ENCODE peak calls at places on chromosomes 2 and 18, in six cellular contexts. S is foreskin fibroblast; U is lower lobe of right lung; B is stomach; F is CD8-positive, alpha-beta T cell; Z is PC-3. D is an unnamed sample.

GRCh38 chr18:28767781-28768211 is 590.9 kb upstream of the CDH2 start:
- DNase-seq in S (peak), U (no peak), B (no peak), F (no peak), Z (peak), D (no peak)

GRCh38 chr2:15588329-15588919 is 3.2 kb upstream of the DDX1 start:
- DNase-seq in S (peak), U (no peak), B (peak), F (no peak), Z (peak), D (no peak)

GRCh38 chr2:71882236-71882946 is 265.3 kb downstream of the CYP26B1 start:
- DNase-seq in S (no peak), U (no peak), B (no peak), F (no peak), Z (no peak), D (no peak)

GRCh38 chr2:105915005-105915558 is 170.4 kb downstream of the NCK2 start:
- DNase-seq in S (no peak), U (no peak), B (no peak), F (no peak), Z (no peak), D (no peak)

GRCh38 chr2:236903978-236904377 is 181.7 kb upstream of the COPS8 start:
- DNase-seq in S (no peak), U (no peak), B (no peak), F (no peak), Z (no peak), D (no peak)

GRCh38 chr18:76494181-76494540 is 881 bp downstream of the ZNF516 start:
- DNase-seq in S (peak), U (no peak), B (no peak), F (no peak), Z (no peak), D (no peak)

GRCh38 chr18:54254265-54254758 is 15.0 kb upstream of the POLI start:
- DNase-seq in S (peak), U (no peak), B (no peak), F (no peak), Z (peak), D (no peak)

GRCh38 chr2:231727621-231728020 is 19.3 kb downstream of the PTMA start:
- DNase-seq in S (no peak), U (no peak), B (no peak), F (no peak), Z (no peak), D (no peak)

GRCh38 chr2:45121236-45121927 is 112.1 kb upstream of the SIX2 start:
- DNase-seq in S (no peak), U (no peak), B (no peak), F (no peak), Z (peak), D (no peak)

GRCh38 chr2:112661656-112662305 is 16.0 kb downstream of the SLC20A1 start:
- DNase-seq in S (no peak), U (no peak), B (no peak), F (no peak), Z (peak), D (no peak)

GRCh38 chr2:103525757-103526156 is 763.9 kb downstream of the TMEM182 start:
- DNase-seq in S (no peak), U (no peak), B (no peak), F (no peak), Z (no peak), D (no peak)

GRCh38 chr2:181077128-181077709 is 96.8 kb downstream of the UBE2E3 start:
- DNase-seq in S (peak), U (no peak), B (no peak), F (no peak), Z (peak), D (no peak)

GRCh38 chr18:44744206-44745180 is 63.8 kb downstream of the SETBP1 start:
- DNase-seq in S (no peak), U (no peak), B (no peak), F (no peak), Z (no peak), D (no peak)

GRCh38 chr2:132665401-132665800 is 4.6 kb downstream of the LYPD1 start:
- DNase-seq in S (no peak), U (no peak), B (no peak), F (no peak), Z (no peak), D (no peak)

GRCh38 chr2:118122768-118123335 is 34.6 kb downstream of the INSIG2 start:
- DNase-seq in S (no peak), U (no peak), B (no peak), F (no peak), Z (peak), D (no peak)

GRCh38 chr2:164203131-164203530 is 418.2 kb downstream of the GRB14 start:
- DNase-seq in S (no peak), U (no peak), B (no peak), F (no peak), Z (no peak), D (no peak)

GRCh38 chr2:38037757-38038615 is 38.0 kb downstream of the CYP1B1 start:
- DNase-seq in S (peak), U (no peak), B (no peak), F (no peak), Z (no peak), D (no peak)

GRCh38 chr18:27707201-27707600 is 469.7 kb downstream of the CDH2 start:
- DNase-seq in S (no peak), U (no peak), B (no peak), F (no peak), Z (peak), D (no peak)

GRCh38 chr2:176554107-176555048 is 285.1 kb downstream of the MTX2 start:
- DNase-seq in S (peak), U (no peak), B (no peak), F (peak), Z (peak), D (no peak)

GRCh38 chr2:68320118-68320641 is 431 bp upstream of the CNRIP1 start:
- DNase-seq in S (no peak), U (no peak), B (no peak), F (no peak), Z (peak), D (no peak)

GRCh38 chr2:21131861-21132260 is 8.1 kb downstream of the TDRD15 start:
- DNase-seq in S (no peak), U (no peak), B (no peak), F (no peak), Z (no peak), D (no peak)

GRCh38 chr2:174787485-174788205 is 23.4 kb upstream of the CHRNA1 start:
- DNase-seq in S (peak), U (no peak), B (no peak), F (no peak), Z (no peak), D (no peak)

GRCh38 chr18:25295624-25296138 is 56.3 kb downstream of the ZNF521 start:
- DNase-seq in S (no peak), U (no peak), B (no peak), F (no peak), Z (peak), D (no peak)

GRCh38 chr2:145038041-145038525 is 518.2 kb upstream of the ZEB2 start:
- DNase-seq in S (no peak), U (no peak), B (no peak), F (no peak), Z (no peak), D (no peak)

GRCh38 chr18:78896111-78896510 is 83.5 kb upstream of the SALL3 start:
- DNase-seq in S (no peak), U (no peak), B (no peak), F (no peak), Z (no peak), D (no peak)

GRCh38 chr2:19041773-19042172 is 316.6 kb downstream of the OSR1 start:
- DNase-seq in S (no peak), U (no peak), B (no peak), F (no peak), Z (no peak), D (no peak)
- H3K4me3 ChIP-seq in S (no peak), U (no peak), B (no peak), F (no peak), Z (no peak), D (no peak)

DNA sequence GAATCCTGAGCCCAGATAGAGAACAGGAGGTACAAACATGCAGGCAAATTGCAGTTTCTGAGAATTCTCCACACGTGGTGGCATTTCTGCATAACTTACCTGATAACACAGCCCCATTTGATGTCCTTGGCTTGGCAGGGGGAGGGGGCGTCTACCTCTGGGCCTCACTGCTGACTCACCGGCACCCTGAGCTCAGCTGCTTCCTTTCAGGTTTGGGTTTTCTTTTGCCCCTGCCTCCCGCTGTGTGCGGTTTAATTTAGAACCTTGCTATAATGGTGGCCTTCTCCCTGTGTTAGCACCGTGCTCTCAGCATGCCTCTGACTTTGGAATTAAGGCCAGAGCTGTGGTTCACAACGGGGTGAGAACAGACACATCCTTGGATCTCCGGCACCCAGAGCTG is 4.4 kb downstream of the CTIF start:
- DNase-seq in S (no peak), U (no peak), B (no peak), F (no peak), Z (peak), D (no peak)
- H3K4me3 ChIP-seq in S (no peak), U (no peak), B (no peak), F (no peak), Z (no peak), D (no peak)

DNA sequence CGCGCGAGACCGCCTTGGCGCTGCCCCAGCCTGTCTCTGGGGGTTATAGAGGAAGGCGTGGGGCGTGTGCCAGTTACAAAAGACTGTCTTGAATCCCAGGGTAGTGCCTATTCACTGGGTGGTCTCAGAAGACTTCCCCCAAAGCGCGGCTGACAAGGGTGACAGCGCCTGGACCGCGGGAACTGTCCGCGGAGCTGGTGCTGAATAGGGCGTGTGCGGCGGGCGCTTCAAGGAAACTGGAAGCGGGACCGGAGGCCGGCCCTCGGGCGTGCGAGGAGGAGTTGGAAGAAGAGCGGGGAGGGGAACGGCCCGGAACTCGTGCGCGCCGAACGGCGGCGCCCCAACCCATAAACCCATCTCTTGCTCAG is 2.3 kb downstream of the EGR4 start:
- DNase-seq in S (peak), U (peak), B (no peak), F (peak), Z (peak), D (no peak)
- H3K4me3 ChIP-seq in S (peak), U (peak), B (peak), F (peak), Z (no peak), D (no peak)

GRCh38 chr2:219251656-219252055 is 1.4 kb upstream of the TUBA4B start:
- DNase-seq in S (no peak), U (no peak), B (no peak), F (no peak), Z (no peak), D (no peak)
- H3K4me3 ChIP-seq in S (no peak), U (peak), B (no peak), F (peak), Z (no peak), D (peak)

DNA sequence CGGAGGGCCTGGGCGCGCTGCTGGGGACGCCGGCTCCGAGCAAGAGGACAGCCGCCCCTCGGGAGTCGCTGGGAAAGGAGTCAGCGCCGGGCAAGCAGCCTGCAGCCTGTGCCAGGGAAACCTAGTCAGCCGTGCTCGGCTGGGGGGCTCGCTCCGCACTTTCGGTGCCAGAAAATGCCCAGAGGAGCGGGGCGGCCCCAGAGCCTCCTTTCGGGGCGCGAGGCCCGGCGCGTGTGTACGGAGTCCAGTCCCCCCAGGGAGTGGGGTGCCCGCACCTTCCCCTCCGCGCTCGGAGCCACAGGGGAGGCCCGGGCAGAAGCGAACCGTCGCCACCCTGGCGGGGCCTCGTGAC is 81.9 kb upstream of the LDLRAD4 start:
- DNase-seq in S (no peak), U (no peak), B (no peak), F (peak), Z (no peak), D (no peak)
- H3K4me3 ChIP-seq in S (peak), U (peak), B (peak), F (peak), Z (peak), D (peak)

DNA sequence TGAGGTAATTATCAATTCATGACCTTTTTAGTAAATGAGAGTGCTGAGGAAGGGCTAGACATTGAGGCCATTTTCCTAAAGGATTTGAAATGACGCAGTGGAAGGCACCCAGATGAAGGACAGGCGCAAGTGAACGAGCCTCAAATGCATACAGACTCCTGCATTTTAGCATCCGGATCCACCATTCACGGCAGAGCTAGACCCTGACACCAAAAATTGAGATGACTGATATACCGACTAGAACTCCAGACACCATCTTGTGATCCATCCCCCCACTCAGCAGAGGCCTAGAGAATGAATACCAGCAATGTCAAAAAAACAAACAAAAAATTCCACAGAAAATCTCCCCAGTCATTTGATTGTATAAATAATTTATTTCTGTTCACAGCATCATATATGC is 4.2 kb downstream of the ARL4C start:
- DNase-seq in S (no peak), U (no peak), B (no peak), F (no peak), Z (no peak), D (no peak)
- H3K4me3 ChIP-seq in S (peak), U (peak), B (no peak), F (peak), Z (peak), D (peak)

GRCh38 chr2:74366036-74366435 is 14.1 kb downstream of the DCTN1 start:
- DNase-seq in S (no peak), U (no peak), B (no peak), F (no peak), Z (no peak), D (no peak)

GRCh38 chr2:74364533-74365505 is 15.3 kb downstream of the DCTN1 start:
- DNase-seq in S (no peak), U (no peak), B (no peak), F (no peak), Z (no peak), D (no peak)

GRCh38 chr2:74357627-74358026 is 14.4 kb upstream of the SLC4A5 start:
- DNase-seq in S (peak), U (no peak), B (no peak), F (no peak), Z (no peak), D (no peak)

GRCh38 chr2:74361327-74361726 is 18.1 kb upstream of the SLC4A5 start:
- DNase-seq in S (no peak), U (no peak), B (no peak), F (no peak), Z (no peak), D (no peak)
- H3K4me3 ChIP-seq in S (no peak), U (no peak), B (no peak), F (no peak), Z (no peak), D (no peak)